ENCODE peak calls at places on chromosomes 6 and 20, in nine cellular contexts. V is ELR; Q is NCI-H1436; E is naive thymus-derived CD4-positive, alpha-beta T cell; Y is activated naive CD4-positive, alpha-beta T cell treated with anti-CD3 and anti-CD28 coated beads, Interleukin-2, amount 10 ng/mL, durations not matched to agents 7 days and 5 days; K is activated CD8-positive, alpha-beta memory T cell treated with anti-CD3 and anti-CD28 coated beads, Interleukin-2, amount 50 U/mL, for 48 hours; I is H54; X is endothelial cell; U is T-helper 2 cell. Z is an unnamed sample.

GRCh38 chr20:9110916-9111432 is 42.1 kb downstream of the PLCB4 start:
- DNase-seq in V (no peak), Q (no peak), E (no peak), Y (no peak), K (no peak), I (no peak), X (no peak), U (no peak), Z (no peak)

GRCh38 chr6:137816688-137817087 is 50.4 kb upstream of the TNFAIP3 start:
- DNase-seq in V (no peak), Q (no peak), E (no peak), Y (no peak), K (no peak), I (no peak), X (no peak), U (no peak), Z (no peak)

GRCh38 chr20:1887321-1887720 is 7.9 kb upstream of the SIRPA start:
- DNase-seq in V (no peak), Q (no peak), E (no peak), Y (no peak), K (no peak), I (no peak), X (peak), U (no peak), Z (no peak)

GRCh38 chr20:34542439-34542838 is 16.1 kb upstream of the MAP1LC3A start:
- DNase-seq in V (no peak), Q (no peak), E (no peak), Y (no peak), K (no peak), I (no peak), X (no peak), U (no peak), Z (no peak)

GRCh38 chr20:19617256-19617655 is 140.8 kb upstream of the RIN2 start:
- DNase-seq in V (no peak), Q (no peak), E (no peak), Y (no peak), K (no peak), I (no peak), X (no peak), U (no peak), Z (no peak)

GRCh38 chr6:33278392-33278741 is 1.4 kb downstream of the B3GALT4 start:
- DNase-seq in V (no peak), Q (no peak), E (no peak), Y (no peak), K (no peak), I (no peak), X (no peak), U (no peak), Z (no peak)

GRCh38 chr6:17725083-17725482 is 18.4 kb upstream of the NUP153 start:
- DNase-seq in V (peak), Q (peak), E (no peak), Y (no peak), K (no peak), I (no peak), X (peak), U (no peak), Z (no peak)

GRCh38 chr6:14118091-14118439 is 493 bp downstream of the CD83 start:
- DNase-seq in V (no peak), Q (no peak), E (no peak), Y (no peak), K (no peak), I (no peak), X (no peak), U (no peak), Z (no peak)

GRCh38 chr20:49603209-49603627 is 35.3 kb upstream of the PTGIS start:
- DNase-seq in V (peak), Q (no peak), E (no peak), Y (no peak), K (no peak), I (no peak), X (peak), U (no peak), Z (peak)

GRCh38 chr6:155247618-155248017 is 16.2 kb upstream of the CLDN20 start:
- DNase-seq in V (peak), Q (no peak), E (no peak), Y (no peak), K (no peak), I (peak), X (no peak), U (no peak), Z (no peak)

GRCh38 chr6:107819976-107820551 is 4.0 kb downstream of the SCML4 start:
- DNase-seq in V (peak), Q (no peak), E (peak), Y (peak), K (no peak), I (no peak), X (no peak), U (no peak), Z (no peak)

GRCh38 chr6:1820165-1820564 is 210.4 kb downstream of the FOXC1 start:
- DNase-seq in V (peak), Q (no peak), E (no peak), Y (no peak), K (no peak), I (no peak), X (no peak), U (no peak), Z (no peak)

GRCh38 chr6:87918461-87918941 is 129.1 kb upstream of the SPACA1 start:
- DNase-seq in V (no peak), Q (no peak), E (no peak), Y (no peak), K (no peak), I (no peak), X (no peak), U (no peak), Z (no peak)

GRCh38 chr6:88374556-88374955 is 208.4 kb upstream of the CNR1 start:
- DNase-seq in V (no peak), Q (no peak), E (no peak), Y (no peak), K (no peak), I (no peak), X (no peak), U (no peak), Z (no peak)

GRCh38 chr20:10842116-10842515 is 168.3 kb upstream of the JAG1 start:
- DNase-seq in V (no peak), Q (no peak), E (no peak), Y (no peak), K (no peak), I (no peak), X (no peak), U (no peak), Z (no peak)

GRCh38 chr6:30508890-30509736 is 19.8 kb downstream of the HLA-E start:
- DNase-seq in V (peak), Q (no peak), E (peak), Y (peak), K (peak), I (no peak), X (no peak), U (no peak), Z (no peak)

GRCh38 chr20:33859157-33859695 is 48.1 kb downstream of the CHMP4B start:
- DNase-seq in V (no peak), Q (no peak), E (peak), Y (peak), K (no peak), I (no peak), X (no peak), U (peak), Z (no peak)

GRCh38 chr20:11891081-11891826 is 26.4 kb upstream of the BTBD3 start:
- DNase-seq in V (peak), Q (peak), E (peak), Y (peak), K (peak), I (peak), X (peak), U (no peak), Z (peak)

GRCh38 chr20:53943522-53944291 is 126.7 kb downstream of the BCAS1 start:
- DNase-seq in V (peak), Q (no peak), E (peak), Y (peak), K (peak), I (no peak), X (no peak), U (peak), Z (peak)

GRCh38 chr6:150004101-150004782 is 21.1 kb downstream of the RAET1L start:
- DNase-seq in V (no peak), Q (no peak), E (peak), Y (peak), K (no peak), I (no peak), X (no peak), U (peak), Z (no peak)